ENCODE peak calls at places on chromosomes 11 and 22, in six cellular contexts. T is activated naive CD4-positive, alpha-beta T cell; N is T-helper 2 cell; M is head of caudate nucleus; S is iris pigment epithelial cell; W is HAP-1. H is an unnamed sample.

GRCh38 chr11:133163463-133164419 is 368.6 kb downstream of the OPCML start:
- DNase-seq in T (no peak), N (no peak), M (no peak), S (peak), W (peak), H (no peak)

GRCh38 chr11:86792150-86792549 is 8.2 kb upstream of the PRSS23 start:
- DNase-seq in T (no peak), N (no peak), M (no peak), S (no peak), W (no peak), H (no peak)

GRCh38 chr22:35900483-35901168 is 128.0 kb downstream of the RBFOX2 start:
- DNase-seq in T (no peak), N (no peak), M (no peak), S (peak), W (no peak), H (no peak)

GRCh38 chr22:20777420-20778177 is 3.7 kb downstream of the SERPIND1 start:
- DNase-seq in T (no peak), N (no peak), M (no peak), S (peak), W (no peak), H (no peak)

GRCh38 chr11:119737678-119738439 is 8.9 kb upstream of the NECTIN1 start:
- DNase-seq in T (no peak), N (no peak), M (no peak), S (no peak), W (no peak), H (no peak)

GRCh38 chr22:46652081-46652929 is 32.1 kb downstream of the GRAMD4 start:
- DNase-seq in T (no peak), N (no peak), M (no peak), S (peak), W (no peak), H (no peak)

GRCh38 chr11:83410605-83411565 is 124.7 kb upstream of the CCDC90B start:
- DNase-seq in T (no peak), N (no peak), M (no peak), S (no peak), W (no peak), H (no peak)

GRCh38 chr11:73012121-73012863 is 129.8 kb downstream of the FCHSD2 start:
- DNase-seq in T (no peak), N (no peak), M (no peak), S (peak), W (peak), H (no peak)

GRCh38 chr11:1782831-1783724 is 19.4 kb upstream of the CTSD start:
- DNase-seq in T (no peak), N (no peak), M (no peak), S (peak), W (no peak), H (no peak)

GRCh38 chr11:87463486-87464102 is 425.9 kb downstream of the TMEM135 start:
- DNase-seq in T (no peak), N (no peak), M (no peak), S (peak), W (no peak), H (no peak)

GRCh38 chr11:11620966-11621880 is 582 bp downstream of the GALNT18 start:
- DNase-seq in T (no peak), N (no peak), M (peak), S (peak), W (peak), H (no peak)

GRCh38 chr11:66936326-66936725 is 21.9 kb downstream of the PC start:
- DNase-seq in T (no peak), N (no peak), M (no peak), S (peak), W (no peak), H (no peak)

GRCh38 chr11:21556936-21557335 is 635.9 kb upstream of the ANO5 start:
- DNase-seq in T (no peak), N (no peak), M (no peak), S (no peak), W (peak), H (no peak)

GRCh38 chr11:64571050-64571409 is 20.0 kb upstream of the SLC22A12 start:
- DNase-seq in T (no peak), N (no peak), M (no peak), S (no peak), W (no peak), H (no peak)

GRCh38 chr11:127454856-127455255 is 454.3 kb upstream of the KIRREL3 start:
- DNase-seq in T (no peak), N (no peak), M (no peak), S (no peak), W (no peak), H (no peak)

GRCh38 chr11:102400603-102401002 is 52.0 kb downstream of the TMEM123 start:
- DNase-seq in T (no peak), N (no peak), M (no peak), S (no peak), W (no peak), H (no peak)

GRCh38 chr22:20979940-20980453 is 2.1 kb upstream of the LZTR1 start:
- DNase-seq in T (no peak), N (no peak), M (no peak), S (no peak), W (no peak), H (no peak)

GRCh38 chr11:118689852-118690552 is 10.6 kb upstream of the TREH start:
- DNase-seq in T (peak), N (peak), M (peak), S (peak), W (peak), H (peak)

GRCh38 chr11:121465709-121466062 is 12.9 kb upstream of the SORL1-AS1 start:
- DNase-seq in T (no peak), N (no peak), M (no peak), S (no peak), W (no peak), H (no peak)

GRCh38 chr11:86459682-86460460 is 85.2 kb downstream of the CCDC81 start:
- DNase-seq in T (no peak), N (no peak), M (no peak), S (peak), W (no peak), H (no peak)

GRCh38 chr11:11992257-11992690 is 16.2 kb downstream of the DKK3 start:
- DNase-seq in T (no peak), N (no peak), M (peak), S (peak), W (no peak), H (no peak)

GRCh38 chr11:88656960-88657738 is 319.6 kb upstream of the CTSC start:
- DNase-seq in T (no peak), N (no peak), M (no peak), S (no peak), W (no peak), H (no peak)

GRCh38 chr11:72773696-72774095 is 20.2 kb downstream of the STARD10 start:
- DNase-seq in T (no peak), N (no peak), M (no peak), S (peak), W (no peak), H (no peak)

H was measured in effector CD8-positive, alpha-beta T cell.